ENCODE peak calls at places on chromosome 13, in four cellular contexts. C is GM23338, Z is cardiac muscle cell, Q is heart right ventricle. Y is an unnamed sample.
A peak's percentile ranks its signal among the peaks of the same experiment; 100 is the strongest.

GRCh38 chr13:28819046-28819747 is 942 bp upstream of the MTUS2 start:
- DNase-seq in C (peak; percentile 73), Q (no peak), Z (peak; percentile 37), Y (peak; percentile 29)

GRCh38 chr13:102558029-102558428 is 38.8 kb upstream of the TPP2 start:
- DNase-seq in Z (no peak), C (no peak), Q (no peak), Y (no peak)

GRCh38 chr13:111393221-111393790 is 72.9 kb downstream of the TEX29 start:
- DNase-seq in Z (no peak), C (no peak), Q (no peak), Y (no peak)

GRCh38 chr13:95948646-95949045 is 104.6 kb downstream of the UGGT2 start:
- DNase-seq in Z (peak; percentile 42), C (no peak), Q (no peak), Y (no peak)

GRCh38 chr13:33945477-33945876 is 127.5 kb downstream of the RFC3 start:
- DNase-seq in C (no peak), Q (no peak), Z (no peak), Y (no peak)

GRCh38 chr13:112877976-112878955 is 90.7 kb upstream of the MCF2L start:
- DNase-seq in Q (no peak), Z (no peak), C (no peak), Y (no peak)

GRCh38 chr13:108919036-108919907 is 289.9 kb downstream of the MYO16 start:
- DNase-seq in C (no peak), Q (no peak), Z (no peak), Y (no peak)

GRCh38 chr13:39210961-39211534 is 172.8 kb downstream of the NHLRC3 start:
- DNase-seq in Q (no peak), C (peak; percentile 22), Z (no peak), Y (no peak)

GRCh38 chr13:20567881-20568528 is 1.0 kb downstream of the IFT88 start:
- DNase-seq in Q (no peak), Z (no peak), C (no peak), Y (no peak)

GRCh38 chr13:98647121-98647520 is 70.2 kb upstream of the STK24 start:
- DNase-seq in Q (no peak), Z (no peak), C (no peak), Y (no peak)

GRCh38 chr13:33281951-33282595 is 3.5 kb downstream of the STARD13 start:
- DNase-seq in C (no peak), Q (no peak), Z (no peak), Y (no peak)

GRCh38 chr13:25062479-25062878 is 33.5 kb upstream of the PABPC3 start:
- DNase-seq in Q (no peak), Z (no peak), C (peak; percentile 57), Y (no peak)
- TF ChIP-seq CTCF in Q (no peak), Z (no peak), C (peak; percentile 60), Y (no peak)

GRCh38 chr13:40749327-40749726 is 21.7 kb downstream of the MRPS31 start:
- DNase-seq in Q (no peak), C (no peak), Z (no peak), Y (no peak)
- TF ChIP-seq CTCF in Q (no peak), C (peak; percentile 35), Z (peak; percentile 21), Y (no peak)

DNA sequence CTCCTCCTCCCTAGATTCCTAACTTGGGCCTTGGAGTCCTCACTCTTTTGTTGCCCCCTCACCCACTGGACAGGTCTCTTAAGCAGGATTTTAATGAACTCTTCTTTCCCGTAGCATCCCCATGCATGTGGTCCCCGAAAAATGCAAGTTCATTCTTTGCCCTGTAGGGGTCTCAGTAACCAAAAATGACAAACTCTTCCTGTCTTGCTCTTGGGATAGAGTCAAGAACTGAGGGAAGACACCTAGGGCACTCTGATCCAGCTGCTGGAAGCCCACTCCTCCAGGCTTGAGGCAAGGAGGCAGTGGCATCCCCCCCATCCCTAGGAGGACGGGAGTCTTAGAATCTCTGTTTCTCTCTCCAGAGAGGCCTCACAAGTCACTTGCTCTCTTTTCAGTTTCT is 987.0 kb downstream of the DIAPH3 start:
- DNase-seq in Z (no peak), Q (no peak), C (peak; percentile 50), Y (no peak)
- TF ChIP-seq CTCF in Z (no peak), Q (no peak), C (peak; percentile 56), Y (no peak)

GRCh38 chr13:44437356-44438233 is 64.0 kb downstream of the SERP2 start:
- DNase-seq in C (peak; percentile 78), Z (peak; percentile 57), Q (no peak), Y (no peak)

GRCh38 chr13:44440046-44440608 is 66.5 kb downstream of the SERP2 start:
- DNase-seq in Q (no peak), Z (no peak), C (no peak), Y (no peak)

GRCh38 chr13:44436589-44437337 is 63.1 kb downstream of the SERP2 start:
- DNase-seq in C (peak; percentile 98), Z (peak; percentile 96), Q (peak; percentile 96), Y (peak; percentile 96)

GRCh38 chr13:44439615-44440014 is 66.0 kb downstream of the SERP2 start:
- DNase-seq in Z (no peak), C (no peak), Q (no peak), Y (no peak)

GRCh38 chr13:44438234-44438579 is 64.6 kb downstream of the SERP2 start:
- DNase-seq in C (no peak), Q (no peak), Z (no peak), Y (no peak)
- TF ChIP-seq CTCF in C (no peak), Q (no peak), Z (no peak), Y (no peak)

Y was measured in heart left ventricle.